ENCODE peak calls at places on chromosome 5, in four cellular contexts. G, I, W and Y are unnamed samples.

GRCh38 chr5:132473019-132473531 is 17.5 kb downstream of the IRF1 start:
- DNase-seq in G (no peak), I (no peak), W (no peak), Y (no peak)

GRCh38 chr5:174337276-174338203 is 292.0 kb downstream of the NSG2 start:
- DNase-seq in G (no peak), I (no peak), W (no peak), Y (no peak)

GRCh38 chr5:89128097-89128496 is 245.1 kb upstream of the MEF2C start:
- DNase-seq in G (peak; percentile 4), I (peak; percentile 5), W (no peak), Y (peak; percentile 54)

GRCh38 chr5:135951807-135952206 is 3.0 kb downstream of the LECT2 start:
- DNase-seq in G (no peak), I (no peak), W (no peak), Y (no peak)

GRCh38 chr5:50667653-50668403 is 1.4 kb downstream of the PARP8 start:
- DNase-seq in G (peak; percentile 88), I (peak; percentile 63), W (peak; percentile 67), Y (peak; percentile 71)

GRCh38 chr5:116300016-116300601 is 215.3 kb downstream of the COMMD10 start:
- DNase-seq in G (peak; percentile 48), I (no peak), W (no peak), Y (no peak)

GRCh38 chr5:40220260-40220659 is 459.5 kb upstream of the PTGER4 start:
- DNase-seq in G (no peak), I (no peak), W (no peak), Y (peak; percentile 14)

GRCh38 chr5:126391386-126391785 is 31.8 kb upstream of the GRAMD2B start:
- DNase-seq in G (no peak), I (no peak), W (no peak), Y (no peak)

GRCh38 chr5:78129632-78130031 is 164.9 kb downstream of the AP3B1 start:
- DNase-seq in G (no peak), I (no peak), W (no peak), Y (no peak)

DNA sequence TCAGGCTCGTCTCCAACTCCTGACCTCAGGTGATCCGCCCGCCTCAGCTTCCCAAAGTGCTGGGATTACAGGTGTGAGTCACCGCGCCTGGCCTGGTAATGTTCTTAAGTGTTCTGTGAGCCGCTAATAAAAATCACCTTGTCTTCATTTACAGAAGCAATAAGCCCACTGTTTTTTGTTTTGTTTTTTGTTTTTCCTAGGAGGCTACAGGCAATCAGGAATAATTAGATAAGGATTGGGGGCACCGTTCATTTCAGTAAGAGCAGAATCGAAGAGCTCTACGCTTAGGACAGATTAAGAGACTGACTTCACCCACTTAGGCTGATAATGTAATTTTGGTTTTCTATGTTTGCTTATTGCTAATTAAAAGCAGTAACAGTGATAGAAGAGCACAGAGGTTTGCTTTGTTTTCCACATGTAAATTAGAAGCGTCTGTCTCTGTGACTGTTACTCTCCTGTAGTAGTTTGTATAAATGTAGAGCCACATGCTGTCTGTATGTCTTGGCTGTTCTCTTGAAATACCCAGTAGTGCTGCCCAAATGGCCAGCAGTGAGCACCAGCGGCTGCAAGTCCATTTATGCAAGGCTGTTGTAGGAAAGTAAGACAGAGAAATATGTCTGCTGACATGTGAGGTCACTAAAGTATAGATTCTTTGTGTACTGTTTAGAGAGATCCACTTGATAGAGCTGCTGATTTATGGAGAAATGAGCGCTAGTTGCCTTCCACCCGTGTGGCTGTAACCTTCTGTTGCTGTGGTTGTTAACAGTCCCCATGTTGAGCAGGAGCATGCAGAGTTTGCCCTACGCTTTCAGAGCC is 30.5 kb downstream of the TRIO start:
- DNase-seq in G (peak; percentile 93), I (peak; percentile 44), W (no peak), Y (peak; percentile 46)
- H3K4me1 ChIP-seq in G (peaks cover 24% of the 10 kb centered on the region), I (peaks cover 41% of the 10 kb centered on the region), W (peaks cover 22% of the 10 kb centered on the region), Y (peaks cover 89% of the 10 kb centered on the region)

DNA sequence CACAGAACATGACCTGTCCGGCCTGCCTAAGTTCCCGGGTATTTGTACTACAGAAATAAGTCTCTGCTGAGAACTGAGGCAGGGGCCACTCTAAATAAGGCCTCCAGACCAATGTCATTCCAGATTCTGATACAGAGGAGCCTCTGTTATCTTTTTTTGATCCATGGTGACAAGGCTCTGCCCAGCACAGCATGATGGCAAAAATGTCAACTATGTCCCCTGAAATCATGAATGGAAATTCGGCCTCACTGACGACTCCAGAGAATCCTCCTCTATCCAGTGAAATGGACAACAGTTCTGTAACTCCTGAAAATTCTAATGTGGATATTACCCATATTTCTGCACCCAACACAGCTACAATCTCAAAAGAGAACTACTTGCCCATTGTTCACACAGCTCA is 335.0 kb downstream of the DNAH5 start:
- DNase-seq in G (no peak), I (no peak), W (no peak), Y (no peak)
- H3K9me3 ChIP-seq in G (no peaks in the 10 kb centered on the region), I (no peaks in the 10 kb centered on the region), W (no peaks in the 10 kb centered on the region), Y (no peaks in the 10 kb centered on the region)

DNA sequence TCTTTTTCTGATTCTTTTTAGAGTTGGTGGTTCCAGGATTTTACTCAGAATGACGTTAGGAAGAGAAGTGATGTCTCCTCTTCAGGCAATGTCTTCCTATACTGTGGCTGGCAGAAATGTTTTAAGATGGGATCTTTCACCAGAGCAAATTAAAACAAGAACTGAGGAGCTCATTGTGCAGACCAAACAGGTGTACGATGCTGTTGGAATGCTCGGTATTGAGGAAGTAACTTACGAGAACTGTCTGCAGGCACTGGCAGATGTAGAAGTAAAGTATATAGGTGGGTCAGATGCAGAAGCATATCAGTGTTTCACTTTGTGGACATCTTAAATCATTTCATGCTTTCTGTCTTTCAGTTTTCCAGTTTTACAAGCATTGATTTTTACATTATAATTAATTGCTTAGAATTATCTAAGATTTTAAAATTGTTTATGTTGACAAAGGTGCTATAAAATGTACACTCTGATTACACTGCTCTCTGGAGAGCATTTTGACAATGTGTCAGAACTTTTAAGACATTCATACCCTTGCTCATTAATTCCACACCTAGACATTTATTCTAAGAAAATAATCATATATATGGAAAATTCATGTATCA is 36.6 kb downstream of the NLN start:
- DNase-seq in G (no peak), I (no peak), W (no peak), Y (no peak)
- H3K9ac ChIP-seq in G (no peak overlapping the region), I (no peak overlapping the region), W (no peak overlapping the region), Y (no peak overlapping the region)

GRCh38 chr5:86525623-86526022 is 92.1 kb upstream of the COX7C start:
- DNase-seq in G (no peak), I (no peak), W (no peak), Y (no peak)
- H3K4me1 ChIP-seq in G (no peaks in the 10 kb centered on the region), I (no peaks in the 10 kb centered on the region), W (no peaks in the 10 kb centered on the region), Y (no peaks in the 10 kb centered on the region)

GRCh38 chr5:180251141-180251540 is 40.7 kb downstream of the MAPK9 start:
- DNase-seq in G (no peak), I (no peak), W (no peak), Y (no peak)

GRCh38 chr5:180250329-180250728 is 41.3 kb upstream of the RASGEF1C start:
- DNase-seq in G (no peak), I (no peak), W (no peak), Y (no peak)

GRCh38 chr5:180251887-180252286 is 40.0 kb downstream of the MAPK9 start:
- DNase-seq in G (no peak), I (no peak), W (no peak), Y (no peak)

GRCh38 chr5:180253036-180253824 is 38.7 kb downstream of the MAPK9 start:
- DNase-seq in G (no peak), I (no peak), W (no peak), Y (no peak)
- H3K9me3 ChIP-seq in G (peaks cover 99% of the 10 kb centered on the region), I (no peaks in the 10 kb centered on the region), W (peaks cover 68% of the 10 kb centered on the region), Y (no peaks in the 10 kb centered on the region)

GRCh38 chr5:14451866-14452265 is 129.7 kb upstream of the OTULINL start:
- DNase-seq in G (no peak), I (no peak), W (no peak), Y (peak; percentile 51)
- H3K9ac ChIP-seq in G (peak overlapping the region; percentile 97), I (no peak overlapping the region), W (no peak overlapping the region), Y (peak overlapping the region; percentile 86)